ENCODE peak calls at places on chromosomes 12 and 14, in ten cellular contexts. K, V, L, R, J, W, P, H, E and O are unnamed samples.

GRCh38 chr12:30396576-30396975 is 299.1 kb downstream of the IPO8 start:
- DNase-seq in K (no peak), V (no peak), L (no peak), R (no peak), J (no peak), W (no peak), P (no peak), H (no peak), E (no peak), O (no peak)

GRCh38 chr14:50523271-50524041 is 8.9 kb downstream of the MAP4K5 start:
- DNase-seq in K (no peak), V (no peak), L (no peak), R (no peak), J (no peak), W (no peak), P (no peak), H (no peak), E (no peak), O (no peak)

GRCh38 chr12:95733156-95733825 is 57.3 kb downstream of the NTN4 start:
- DNase-seq in K (no peak), V (no peak), L (no peak), R (no peak), J (no peak), W (no peak), P (peak), H (no peak), E (no peak), O (peak)

GRCh38 chr12:106631150-106631549 is 48.3 kb downstream of the RFX4 start:
- DNase-seq in K (no peak), V (no peak), L (no peak), R (no peak), J (no peak), W (no peak), P (no peak), H (peak), E (no peak), O (no peak)

GRCh38 chr12:120903382-120903817 is 758 bp downstream of the SPPL3 start:
- DNase-seq in K (peak), V (peak), L (peak), R (peak), J (peak), W (peak), P (peak), H (peak), E (peak), O (peak)

GRCh38 chr12:47088021-47088944 is 8.5 kb upstream of the AMIGO2 start:
- DNase-seq in K (no peak), V (no peak), L (no peak), R (no peak), J (no peak), W (no peak), P (peak), H (peak), E (no peak), O (no peak)

GRCh38 chr12:89350661-89351488 is 1.4 kb downstream of the DUSP6 start:
- DNase-seq in K (no peak), V (no peak), L (peak), R (no peak), J (no peak), W (no peak), P (peak), H (peak), E (no peak), O (peak)

GRCh38 chr12:9872116-9872515 is 3.0 kb upstream of the CLEC2B start:
- DNase-seq in K (no peak), V (no peak), L (no peak), R (no peak), J (no peak), W (no peak), P (no peak), H (no peak), E (no peak), O (no peak)

GRCh38 chr12:124445121-124445718 is 122.2 kb downstream of the NCOR2 start:
- DNase-seq in K (no peak), V (no peak), L (no peak), R (no peak), J (no peak), W (no peak), P (no peak), H (no peak), E (no peak), O (no peak)

GRCh38 chr12:75550401-75550851 is 39.0 kb upstream of the KRR1 start:
- DNase-seq in K (no peak), V (no peak), L (no peak), R (no peak), J (no peak), W (no peak), P (peak), H (peak), E (no peak), O (no peak)

GRCh38 chr12:79451988-79452387 is 238.8 kb downstream of the PAWR start:
- DNase-seq in K (no peak), V (no peak), L (no peak), R (no peak), J (peak), W (no peak), P (peak), H (peak), E (no peak), O (peak)

GRCh38 chr14:66495214-66496098 is 9.3 kb downstream of the CCDC196 start:
- DNase-seq in K (no peak), V (no peak), L (peak), R (peak), J (peak), W (no peak), P (peak), H (peak), E (peak), O (peak)

GRCh38 chr14:88166616-88167015 is 156.5 kb downstream of the KCNK10 start:
- DNase-seq in K (no peak), V (no peak), L (no peak), R (no peak), J (no peak), W (no peak), P (no peak), H (peak), E (no peak), O (peak)

GRCh38 chr14:21825147-21825743 is 151.6 kb upstream of the OR4E1 start:
- DNase-seq in K (peak), V (peak), L (peak), R (no peak), J (no peak), W (no peak), P (peak), H (peak), E (peak), O (peak)

GRCh38 chr12:20050166-20050565 is 318.2 kb upstream of the PDE3A start:
- DNase-seq in K (no peak), V (no peak), L (no peak), R (no peak), J (no peak), W (no peak), P (peak), H (peak), E (no peak), O (no peak)

GRCh38 chr12:47015381-47015780 is 64.0 kb upstream of the PCED1B start:
- DNase-seq in K (no peak), V (no peak), L (no peak), R (no peak), J (no peak), W (no peak), P (no peak), H (no peak), E (no peak), O (no peak)

GRCh38 chr12:118064608-118065007 is 3.6 kb upstream of the WSB2 start:
- DNase-seq in K (no peak), V (no peak), L (peak), R (no peak), J (no peak), W (no peak), P (no peak), H (peak), E (no peak), O (no peak)

GRCh38 chr14:36383674-36384421 is 63.4 kb upstream of the MBIP start:
- DNase-seq in K (no peak), V (no peak), L (no peak), R (no peak), J (no peak), W (no peak), P (no peak), H (no peak), E (no peak), O (no peak)

GRCh38 chr14:92560106-92560865 is 46.7 kb downstream of the RIN3 start:
- DNase-seq in K (no peak), V (no peak), L (no peak), R (no peak), J (no peak), W (no peak), P (no peak), H (no peak), E (no peak), O (no peak)

GRCh38 chr14:52013984-52014600 is 24.7 kb downstream of the RTRAF start:
- DNase-seq in K (no peak), V (peak), L (peak), R (no peak), J (no peak), W (no peak), P (no peak), H (peak), E (no peak), O (no peak)

GRCh38 chr12:119088917-119089667 is 89.6 kb upstream of the HSPB8 start:
- DNase-seq in K (no peak), V (no peak), L (no peak), R (no peak), J (no peak), W (no peak), P (no peak), H (no peak), E (no peak), O (no peak)

GRCh38 chr12:113894717-113895116 is 71.4 kb downstream of the RBM19 start:
- DNase-seq in K (no peak), V (no peak), L (no peak), R (no peak), J (no peak), W (no peak), P (no peak), H (no peak), E (no peak), O (no peak)